ENCODE peak calls at places on chromosomes 2 and 18, in four cellular contexts. One of them, this sample, is unnamed.

GRCh38 chr2:228927028-228928010 is 343.8 kb downstream of the PID1 start:
- DNase-seq in colonic mucosa: no peak
- DNase-seq in stimulated activated CD4-positive, alpha-beta T cell treated with anti-CD3 and anti-CD28 coated beads, Interleukin-15, amount 100 ng/mL, for 24 hours: no peak
- DNase-seq in HEK293T: no peak
- DNase-seq in this sample: no peak

GRCh38 chr2:39666489-39667141 is 898 bp downstream of the TMEM178A start:
- DNase-seq in colonic mucosa: no peak
- DNase-seq in stimulated activated CD4-positive, alpha-beta T cell treated with anti-CD3 and anti-CD28 coated beads, Interleukin-15, amount 100 ng/mL, for 24 hours: peak
- DNase-seq in HEK293T: no peak
- DNase-seq in this sample: no peak

GRCh38 chr18:36471393-36471792 is 173.9 kb downstream of the FHOD3 start:
- DNase-seq in HEK293T: no peak
- DNase-seq in colonic mucosa: no peak
- DNase-seq in stimulated activated CD4-positive, alpha-beta T cell treated with anti-CD3 and anti-CD28 coated beads, Interleukin-15, amount 100 ng/mL, for 24 hours: no peak
- DNase-seq in this sample: no peak

GRCh38 chr2:231185050-231185725 is 13.2 kb upstream of the ARMC9 start:
- DNase-seq in stimulated activated CD4-positive, alpha-beta T cell treated with anti-CD3 and anti-CD28 coated beads, Interleukin-15, amount 100 ng/mL, for 24 hours: no peak
- DNase-seq in colonic mucosa: no peak
- DNase-seq in HEK293T: no peak
- DNase-seq in this sample: peak

GRCh38 chr2:70828914-70829824 is 6.4 kb downstream of the CD207 start:
- DNase-seq in colonic mucosa: no peak
- DNase-seq in HEK293T: no peak
- DNase-seq in stimulated activated CD4-positive, alpha-beta T cell treated with anti-CD3 and anti-CD28 coated beads, Interleukin-15, amount 100 ng/mL, for 24 hours: no peak
- DNase-seq in this sample: no peak

GRCh38 chr2:104897515-104898184 is 43.7 kb downstream of the POU3F3 start:
- DNase-seq in HEK293T: no peak
- DNase-seq in colonic mucosa: no peak
- DNase-seq in stimulated activated CD4-positive, alpha-beta T cell treated with anti-CD3 and anti-CD28 coated beads, Interleukin-15, amount 100 ng/mL, for 24 hours: no peak
- DNase-seq in this sample: no peak

GRCh38 chr2:37802899-37803379 is 122.1 kb upstream of the RMDN2 start:
- DNase-seq in HEK293T: no peak
- DNase-seq in colonic mucosa: no peak
- DNase-seq in stimulated activated CD4-positive, alpha-beta T cell treated with anti-CD3 and anti-CD28 coated beads, Interleukin-15, amount 100 ng/mL, for 24 hours: no peak
- DNase-seq in this sample: no peak

GRCh38 chr2:241410739-241411176 is 54.7 kb downstream of the FARP2 start:
- DNase-seq in colonic mucosa: no peak
- DNase-seq in stimulated activated CD4-positive, alpha-beta T cell treated with anti-CD3 and anti-CD28 coated beads, Interleukin-15, amount 100 ng/mL, for 24 hours: no peak
- DNase-seq in HEK293T: no peak
- DNase-seq in this sample: no peak

GRCh38 chr2:53422979-53423378 is 344.6 kb upstream of the CHAC2 start:
- DNase-seq in HEK293T: peak
- DNase-seq in colonic mucosa: peak
- DNase-seq in stimulated activated CD4-positive, alpha-beta T cell treated with anti-CD3 and anti-CD28 coated beads, Interleukin-15, amount 100 ng/mL, for 24 hours: peak
- DNase-seq in this sample: no peak

GRCh38 chr2:58870704-58871103 is 629.6 kb upstream of the FANCL start:
- DNase-seq in HEK293T: peak
- DNase-seq in colonic mucosa: no peak
- DNase-seq in stimulated activated CD4-positive, alpha-beta T cell treated with anti-CD3 and anti-CD28 coated beads, Interleukin-15, amount 100 ng/mL, for 24 hours: no peak
- DNase-seq in this sample: no peak